ENCODE peak calls at places on chromosomes 1 and 21, in four cellular contexts. K, T, C and L are unnamed samples.

GRCh38 chr1:71087060-71087459 is 6.2 kb upstream of the ZRANB2 start:
- DNase-seq in K (no peak), T (no peak), C (no peak), L (no peak)

GRCh38 chr1:118366296-118366695 is 181.3 kb upstream of the SPAG17 start:
- DNase-seq in K (peak; percentile 33), T (no peak), C (no peak), L (no peak)

GRCh38 chr1:8094481-8095241 is 68.6 kb upstream of the ERRFI1 start:
- DNase-seq in K (peak; percentile 72), T (peak; percentile 54), C (no peak), L (no peak)

GRCh38 chr1:64895500-64895899 is 70.8 kb downstream of the JAK1 start:
- DNase-seq in K (no peak), T (no peak), C (no peak), L (no peak)

GRCh38 chr1:59085101-59085500 is 211.8 kb upstream of the FGGY start:
- DNase-seq in K (no peak), T (no peak), C (no peak), L (no peak)

GRCh38 chr1:221701570-221702186 is 40.2 kb downstream of the DUSP10 start:
- DNase-seq in K (peak; percentile 33), T (no peak), C (no peak), L (no peak)

GRCh38 chr1:23594149-23594917 is 35.0 kb upstream of the ID3 start:
- DNase-seq in K (no peak), T (no peak), C (no peak), L (no peak)

GRCh38 chr1:177847843-177848242 is 122.0 kb downstream of the SEC16B start:
- DNase-seq in K (peak; percentile 2), T (no peak), C (no peak), L (no peak)

GRCh38 chr1:177243773-177244172 is 73.0 kb downstream of the BRINP2 start:
- DNase-seq in K (no peak), T (no peak), C (no peak), L (no peak)

GRCh38 chr1:31683997-31684396 is 19.8 kb downstream of the COL16A1 start:
- DNase-seq in K (peak; percentile 24), T (no peak), C (no peak), L (no peak)

GRCh38 chr1:168179411-168180147 is 817 bp downstream of the TIPRL start:
- DNase-seq in K (peak; percentile 20), T (peak; percentile 32), C (peak; percentile 13), L (no peak)

GRCh38 chr1:31663622-31664452 is 19.2 kb upstream of the PEF1 start:
- DNase-seq in K (peak; percentile 72), T (no peak), C (peak; percentile 55), L (peak; percentile 69)

GRCh38 chr1:53781654-53782053 is 42.7 kb upstream of the GLIS1 start:
- DNase-seq in K (no peak), T (no peak), C (no peak), L (no peak)

GRCh38 chr21:28754127-28754611 is 238.5 kb downstream of the LTN1 start:
- DNase-seq in K (no peak), T (peak; percentile 19), C (no peak), L (peak; percentile 88)

GRCh38 chr1:6500446-6501406 is 9.3 kb upstream of the PLEKHG5 start:
- DNase-seq in K (no peak), T (no peak), C (no peak), L (no peak)

GRCh38 chr1:172421974-172422604 is 1.6 kb downstream of the C1orf105 start:
- DNase-seq in K (no peak), T (no peak), C (no peak), L (no peak)

GRCh38 chr1:229848762-229849677 is 218.0 kb upstream of the GALNT2 start:
- DNase-seq in K (peak; percentile 65), T (peak; percentile 36), C (no peak), L (no peak)

GRCh38 chr1:203871114-203871875 is 9.9 kb downstream of the SNRPE start:
- DNase-seq in K (peak; percentile 88), T (peak; percentile 73), C (no peak), L (no peak)

GRCh38 chr1:22332795-22333499 is 118.7 kb upstream of the ZBTB40 start:
- DNase-seq in K (peak; percentile 32), T (peak; percentile 2), C (no peak), L (no peak)